ENCODE peak calls at places on chromosomes 1 and 21, in seven cellular contexts. One of them, this sample, is unnamed.

GRCh38 chr1:109490029-109490933 is 3.6 kb upstream of the CYB561D1 start:
- DNase-seq in lung: peak
- DNase-seq in right atrium auricular region: peak
- DNase-seq in suprapubic skin: no peak
- DNase-seq in HCT116: peak
- DNase-seq in progenitor cell of endocrine pancreas: peak
- DNase-seq in neural crest cell: peak
- DNase-seq in this sample: no peak

GRCh38 chr1:245590726-245591125 is 435.9 kb downstream of the KIF26B start:
- DNase-seq in HCT116: no peak
- DNase-seq in lung: no peak
- DNase-seq in right atrium auricular region: no peak
- DNase-seq in neural crest cell: no peak
- DNase-seq in suprapubic skin: no peak
- DNase-seq in progenitor cell of endocrine pancreas: no peak
- DNase-seq in this sample: no peak

GRCh38 chr21:34913786-34914185 is 135.3 kb downstream of the RUNX1 start:
- DNase-seq in progenitor cell of endocrine pancreas: no peak
- DNase-seq in HCT116: no peak
- DNase-seq in suprapubic skin: no peak
- DNase-seq in neural crest cell: no peak
- DNase-seq in lung: no peak
- DNase-seq in right atrium auricular region: no peak
- DNase-seq in this sample: no peak

GRCh38 chr1:89724369-89725015 is 91.6 kb downstream of the LRRC8C start:
- DNase-seq in lung: no peak
- DNase-seq in right atrium auricular region: peak
- DNase-seq in suprapubic skin: no peak
- DNase-seq in neural crest cell: no peak
- DNase-seq in HCT116: no peak
- DNase-seq in progenitor cell of endocrine pancreas: no peak
- DNase-seq in this sample: no peak

GRCh38 chr1:156122086-156122485 is 7.6 kb downstream of the LMNA start:
- DNase-seq in suprapubic skin: no peak
- DNase-seq in lung: no peak
- DNase-seq in HCT116: no peak
- DNase-seq in right atrium auricular region: no peak
- DNase-seq in neural crest cell: no peak
- DNase-seq in progenitor cell of endocrine pancreas: no peak
- DNase-seq in this sample: no peak

GRCh38 chr1:41618066-41618825 is 133.8 kb upstream of the EDN2 start:
- DNase-seq in right atrium auricular region: peak
- DNase-seq in suprapubic skin: peak
- DNase-seq in HCT116: no peak
- DNase-seq in lung: peak
- DNase-seq in progenitor cell of endocrine pancreas: peak
- DNase-seq in neural crest cell: no peak
- DNase-seq in this sample: no peak

GRCh38 chr1:151840421-151840820 is 801 bp upstream of the C2CD4D start:
- DNase-seq in neural crest cell: no peak
- DNase-seq in lung: no peak
- DNase-seq in HCT116: no peak
- DNase-seq in progenitor cell of endocrine pancreas: no peak
- DNase-seq in right atrium auricular region: no peak
- DNase-seq in suprapubic skin: no peak
- DNase-seq in this sample: no peak

GRCh38 chr1:233080286-233080685 is 129.9 kb downstream of the NTPCR start:
- DNase-seq in progenitor cell of endocrine pancreas: no peak
- DNase-seq in right atrium auricular region: no peak
- DNase-seq in lung: no peak
- DNase-seq in suprapubic skin: no peak
- DNase-seq in HCT116: no peak
- DNase-seq in neural crest cell: no peak
- DNase-seq in this sample: no peak

GRCh38 chr1:235090406-235091069 is 38.1 kb downstream of the TOMM20 start:
- DNase-seq in right atrium auricular region: no peak
- DNase-seq in neural crest cell: no peak
- DNase-seq in progenitor cell of endocrine pancreas: no peak
- DNase-seq in lung: no peak
- DNase-seq in suprapubic skin: peak
- DNase-seq in HCT116: no peak
- DNase-seq in this sample: no peak

GRCh38 chr1:11592752-11593151 is 61.5 kb downstream of the FBXO2 start:
- DNase-seq in right atrium auricular region: no peak
- DNase-seq in suprapubic skin: no peak
- DNase-seq in progenitor cell of endocrine pancreas: no peak
- DNase-seq in neural crest cell: no peak
- DNase-seq in lung: no peak
- DNase-seq in HCT116: no peak
- DNase-seq in this sample: no peak

GRCh38 chr1:11594625-11595024 is 59.6 kb downstream of the FBXO2 start:
- DNase-seq in right atrium auricular region: no peak
- DNase-seq in progenitor cell of endocrine pancreas: no peak
- DNase-seq in HCT116: no peak
- DNase-seq in neural crest cell: no peak
- DNase-seq in suprapubic skin: no peak
- DNase-seq in lung: no peak
- DNase-seq in this sample: no peak

GRCh38 chr1:11595287-11595686 is 58.9 kb downstream of the FBXO2 start:
- DNase-seq in neural crest cell: no peak
- DNase-seq in HCT116: no peak
- DNase-seq in suprapubic skin: no peak
- DNase-seq in right atrium auricular region: no peak
- DNase-seq in progenitor cell of endocrine pancreas: no peak
- DNase-seq in lung: no peak
- DNase-seq in this sample: no peak

GRCh38 chr1:11596295-11596694 is 57.9 kb downstream of the FBXO2 start:
- DNase-seq in suprapubic skin: no peak
- DNase-seq in neural crest cell: no peak
- DNase-seq in progenitor cell of endocrine pancreas: no peak
- DNase-seq in right atrium auricular region: no peak
- DNase-seq in HCT116: no peak
- DNase-seq in lung: no peak
- DNase-seq in this sample: no peak

DNA sequence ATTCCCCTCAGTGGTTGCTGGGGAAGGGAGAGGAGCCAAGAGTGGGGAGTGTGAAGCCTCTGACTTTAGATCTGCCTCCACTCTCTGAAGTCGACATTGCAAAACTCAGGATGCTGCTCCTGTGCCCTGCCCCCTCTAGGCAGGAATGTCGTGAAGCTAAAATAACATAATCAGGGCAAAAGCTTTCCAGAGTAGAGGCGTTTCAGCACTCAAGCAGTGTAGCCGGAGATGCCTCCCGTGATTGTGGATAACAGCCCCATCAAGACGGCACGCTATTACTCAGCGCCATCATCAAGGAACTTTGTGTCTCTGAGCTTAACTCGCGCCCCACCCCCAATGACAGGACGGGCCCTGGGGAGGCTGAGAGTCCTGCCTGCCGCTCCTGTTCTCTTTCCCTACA is 60.0 kb downstream of the FBXO2 start:
- DNase-seq in suprapubic skin: no peak
- DNase-seq in lung: no peak
- DNase-seq in HCT116: peak
- DNase-seq in neural crest cell: no peak
- DNase-seq in right atrium auricular region: no peak
- DNase-seq in progenitor cell of endocrine pancreas: no peak
- DNase-seq in this sample: no peak
- TF ChIP-seq CTCF in suprapubic skin: no peak
- TF ChIP-seq CTCF in lung: no peak
- TF ChIP-seq CTCF in HCT116: peak
- TF ChIP-seq CTCF in neural crest cell: peak
- TF ChIP-seq CTCF in right atrium auricular region: no peak
- TF ChIP-seq CTCF in progenitor cell of endocrine pancreas: peak
- TF ChIP-seq CTCF in this sample: peak

GRCh38 chr1:85396194-85396593 is 68.8 kb downstream of the DDAH1 start:
- DNase-seq in neural crest cell: no peak
- DNase-seq in progenitor cell of endocrine pancreas: no peak
- DNase-seq in HCT116: no peak
- DNase-seq in suprapubic skin: no peak
- DNase-seq in right atrium auricular region: no peak
- DNase-seq in lung: no peak
- DNase-seq in this sample: no peak

GRCh38 chr1:85393490-85393889 is 71.5 kb downstream of the DDAH1 start:
- DNase-seq in suprapubic skin: no peak
- DNase-seq in HCT116: no peak
- DNase-seq in progenitor cell of endocrine pancreas: no peak
- DNase-seq in neural crest cell: no peak
- DNase-seq in right atrium auricular region: no peak
- DNase-seq in lung: no peak
- DNase-seq in this sample: no peak

GRCh38 chr1:85397490-85398044 is 67.4 kb downstream of the DDAH1 start:
- DNase-seq in suprapubic skin: no peak
- DNase-seq in right atrium auricular region: no peak
- DNase-seq in HCT116: no peak
- DNase-seq in progenitor cell of endocrine pancreas: no peak
- DNase-seq in neural crest cell: no peak
- DNase-seq in lung: no peak
- DNase-seq in this sample: no peak

GRCh38 chr1:85394130-85394529 is 70.8 kb downstream of the DDAH1 start:
- DNase-seq in right atrium auricular region: no peak
- DNase-seq in neural crest cell: no peak
- DNase-seq in progenitor cell of endocrine pancreas: no peak
- DNase-seq in lung: no peak
- DNase-seq in suprapubic skin: no peak
- DNase-seq in HCT116: no peak
- DNase-seq in this sample: no peak

DNA sequence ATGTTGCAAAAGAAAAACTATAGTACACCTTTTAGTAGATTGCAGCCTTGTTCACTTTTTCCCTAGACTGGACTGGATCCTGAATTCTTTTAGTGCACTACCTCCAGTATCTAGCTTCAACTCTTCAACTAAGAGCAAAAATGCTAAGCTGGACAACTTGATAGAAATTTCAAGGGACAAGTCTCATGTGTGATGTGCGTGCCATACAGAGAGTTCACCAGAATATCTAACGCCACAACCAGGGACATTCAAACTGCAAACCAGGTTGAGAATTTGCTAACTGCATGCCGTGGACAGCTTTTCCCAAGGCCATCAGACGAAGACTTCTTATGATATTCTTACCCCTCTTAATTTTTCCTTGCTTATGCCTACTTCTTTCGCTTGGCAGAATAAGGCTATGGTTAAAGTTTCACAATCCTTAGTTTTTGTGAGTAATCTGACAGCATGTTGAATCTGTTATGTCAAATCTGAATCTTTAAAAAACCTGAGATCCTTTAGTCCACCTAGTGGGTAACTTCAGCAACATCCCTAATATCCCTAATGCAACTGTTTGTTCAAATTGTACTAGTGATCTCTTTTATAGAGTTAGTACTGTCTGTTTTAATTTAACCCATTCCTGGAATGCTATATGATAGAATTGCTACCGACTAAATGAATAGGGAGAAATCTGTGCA is 66.4 kb downstream of the DDAH1 start:
- DNase-seq in right atrium auricular region: no peak
- DNase-seq in progenitor cell of endocrine pancreas: no peak
- DNase-seq in neural crest cell: no peak
- DNase-seq in suprapubic skin: no peak
- DNase-seq in HCT116: no peak
- DNase-seq in lung: no peak
- DNase-seq in this sample: no peak
- TF ChIP-seq CTCF in right atrium auricular region: peak
- TF ChIP-seq CTCF in progenitor cell of endocrine pancreas: no peak
- TF ChIP-seq CTCF in neural crest cell: peak
- TF ChIP-seq CTCF in suprapubic skin: no peak
- TF ChIP-seq CTCF in HCT116: peak
- TF ChIP-seq CTCF in lung: no peak
- TF ChIP-seq CTCF in this sample: peak

DNA sequence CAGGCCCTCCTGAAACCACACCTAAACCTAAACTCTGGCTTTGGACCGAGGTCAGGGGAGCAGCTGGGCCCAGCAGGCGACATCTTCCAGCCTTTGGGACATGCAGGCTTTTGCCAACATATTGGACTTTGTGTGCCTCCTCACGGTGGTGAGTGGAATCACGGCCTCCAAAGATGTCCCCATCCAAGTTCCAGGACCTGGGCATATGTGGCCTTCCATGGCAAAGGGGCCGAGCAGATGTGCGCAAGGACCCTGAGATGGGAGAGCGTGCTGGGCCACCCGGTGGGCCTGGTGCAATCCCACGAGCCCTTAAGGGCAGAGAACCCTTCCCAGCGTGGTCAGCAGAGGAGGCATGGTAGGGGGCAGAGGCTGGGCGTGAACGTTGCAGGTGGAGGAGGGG is 160.8 kb upstream of the C1orf174 start:
- DNase-seq in lung: no peak
- DNase-seq in HCT116: no peak
- DNase-seq in suprapubic skin: no peak
- DNase-seq in neural crest cell: no peak
- DNase-seq in right atrium auricular region: peak
- DNase-seq in progenitor cell of endocrine pancreas: no peak
- DNase-seq in this sample: no peak
- TF ChIP-seq CTCF in lung: no peak
- TF ChIP-seq CTCF in HCT116: peak
- TF ChIP-seq CTCF in suprapubic skin: no peak
- TF ChIP-seq CTCF in neural crest cell: no peak
- TF ChIP-seq CTCF in right atrium auricular region: no peak
- TF ChIP-seq CTCF in progenitor cell of endocrine pancreas: no peak
- TF ChIP-seq CTCF in this sample: no peak

GRCh38 chr1:7128293-7128692 is 343.0 kb downstream of the CAMTA1 start:
- DNase-seq in neural crest cell: no peak
- DNase-seq in HCT116: no peak
- DNase-seq in suprapubic skin: no peak
- DNase-seq in progenitor cell of endocrine pancreas: no peak
- DNase-seq in right atrium auricular region: no peak
- DNase-seq in lung: no peak
- DNase-seq in this sample: no peak

GRCh38 chr1:7130127-7130526 is 344.9 kb downstream of the CAMTA1 start:
- DNase-seq in HCT116: no peak
- DNase-seq in suprapubic skin: no peak
- DNase-seq in lung: no peak
- DNase-seq in right atrium auricular region: no peak
- DNase-seq in progenitor cell of endocrine pancreas: no peak
- DNase-seq in neural crest cell: no peak
- DNase-seq in this sample: no peak

GRCh38 chr1:7121622-7121988 is 336.4 kb downstream of the CAMTA1 start:
- DNase-seq in right atrium auricular region: no peak
- DNase-seq in suprapubic skin: no peak
- DNase-seq in progenitor cell of endocrine pancreas: no peak
- DNase-seq in lung: no peak
- DNase-seq in HCT116: no peak
- DNase-seq in neural crest cell: no peak
- DNase-seq in this sample: no peak

DNA sequence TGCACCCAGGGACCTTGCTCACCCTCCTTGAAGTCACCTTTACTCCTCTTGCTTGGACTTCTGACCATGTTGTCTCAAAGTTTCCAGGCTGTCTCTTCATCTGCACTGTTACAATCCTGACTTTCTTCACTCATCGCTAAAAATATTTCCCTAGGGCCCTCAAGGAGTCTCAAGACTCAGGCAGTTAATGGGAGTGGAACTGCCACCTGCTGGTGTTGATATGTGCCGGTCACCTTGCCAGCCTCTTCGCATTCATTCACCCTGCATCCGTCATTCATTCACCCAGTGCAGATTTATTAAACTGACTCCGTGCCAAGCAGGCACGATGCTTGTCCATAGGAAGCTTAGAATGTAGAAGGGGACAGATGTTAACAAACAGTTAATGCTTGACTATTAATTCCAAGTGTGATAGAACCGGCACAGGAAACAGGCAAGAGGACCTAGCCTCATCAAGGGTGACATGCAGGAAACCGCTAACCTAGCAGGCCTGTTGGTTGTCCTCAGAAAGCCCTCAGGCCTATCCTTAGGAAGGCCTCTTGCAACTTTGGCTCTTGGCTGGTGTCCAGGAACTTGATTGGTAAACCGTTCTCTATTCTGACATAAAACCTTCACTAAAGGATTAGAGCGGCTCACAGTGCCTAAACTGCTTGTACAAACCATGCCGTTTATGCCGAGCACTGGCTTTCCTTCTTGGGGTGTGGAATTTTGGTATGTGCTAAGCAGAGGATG is 342.2 kb downstream of the CAMTA1 start:
- DNase-seq in right atrium auricular region: no peak
- DNase-seq in suprapubic skin: no peak
- DNase-seq in neural crest cell: no peak
- DNase-seq in HCT116: no peak
- DNase-seq in lung: no peak
- DNase-seq in progenitor cell of endocrine pancreas: no peak
- DNase-seq in this sample: no peak
- TF ChIP-seq CTCF in right atrium auricular region: no peak
- TF ChIP-seq CTCF in suprapubic skin: no peak
- TF ChIP-seq CTCF in neural crest cell: no peak
- TF ChIP-seq CTCF in HCT116: peak
- TF ChIP-seq CTCF in lung: no peak
- TF ChIP-seq CTCF in progenitor cell of endocrine pancreas: no peak
- TF ChIP-seq CTCF in this sample: no peak

This sample was measured in chondrocyte.